ENCODE peak calls at places on chromosomes 6 and 20, in five cellular contexts. E is lower lobe of right lung, L is cardiac muscle cell, B is fibroblast of villous mesenchyme, N is uterus. F is an unnamed sample.

GRCh38 chr6:27591660-27592059 is 118.8 kb upstream of the ZNF184 start:
- DNase-seq in L (peak; percentile 33), N (no peak), E (no peak), B (no peak), F (no peak)

GRCh38 chr6:170293881-170294755 is 3.2 kb upstream of the DLL1 start:
- DNase-seq in N (no peak), E (no peak), L (no peak), B (no peak), F (no peak)

GRCh38 chr6:1832844-1833787 is 223.4 kb downstream of the FOXC1 start:
- DNase-seq in B (peak; percentile 34), N (peak; percentile 35), L (peak; percentile 64), E (peak; percentile 52), F (peak; percentile 16)

GRCh38 chr6:92043782-92044181 is 1375.6 kb downstream of the EPHA7 start:
- DNase-seq in B (no peak), E (no peak), L (no peak), N (no peak), F (no peak)

GRCh38 chr6:89944826-89945407 is 50.6 kb downstream of the GJA10 start:
- DNase-seq in E (no peak), L (peak; percentile 28), N (no peak), B (peak; percentile 12), F (peak; percentile 8)

GRCh38 chr6:167296293-167296690 is 5.2 kb downstream of the UNC93A start:
- DNase-seq in N (no peak), B (no peak), E (no peak), L (no peak), F (no peak)

GRCh38 chr20:48942730-48943129 is 21.2 kb downstream of the ARFGEF2 start:
- DNase-seq in B (no peak), L (no peak), N (no peak), E (no peak), F (no peak)

GRCh38 chr6:38935051-38935450 is 113.5 kb upstream of the GLP1R start:
- DNase-seq in E (no peak), N (no peak), L (peak; percentile 4), B (no peak), F (no peak)

GRCh38 chr20:20331796-20332195 is 36.1 kb upstream of the INSM1 start:
- DNase-seq in E (no peak), N (no peak), B (no peak), L (no peak), F (no peak)

GRCh38 chr6:101935732-101936131 is 542.2 kb downstream of the GRIK2 start:
- DNase-seq in B (no peak), L (peak; percentile 18), E (no peak), N (no peak), F (peak; percentile 9)

GRCh38 chr20:15241696-15242095 is 904.3 kb upstream of the FLRT3 start:
- DNase-seq in E (no peak), L (no peak), B (no peak), N (no peak), F (peak; percentile 36)

GRCh38 chr6:37690964-37691735 is 6.5 kb downstream of the MDGA1 start:
- DNase-seq in L (no peak), B (peak; percentile 2), N (no peak), E (no peak), F (no peak)

GRCh38 chr6:157763129-157763893 is 59.7 kb upstream of the SNX9 start:
- DNase-seq in E (peak; percentile 93), L (peak; percentile 68), B (peak; percentile 70), N (peak; percentile 65), F (peak; percentile 44)

GRCh38 chr20:61127311-61128044 is 124.6 kb upstream of the CDH4 start:
- DNase-seq in N (no peak), B (peak; percentile 18), L (no peak), E (no peak), F (peak; percentile 78)

GRCh38 chr6:37173573-37174195 is 3.7 kb downstream of the PIM1 start:
- DNase-seq in B (no peak), N (no peak), L (peak; percentile 46), E (no peak), F (no peak)

GRCh38 chr20:49727894-49728885 is 14.5 kb upstream of the B4GALT5 start:
- DNase-seq in L (no peak), E (no peak), N (no peak), B (no peak), F (no peak)

GRCh38 chr6:149938571-149939462 is 3.0 kb upstream of the ULBP2 start:
- DNase-seq in E (no peak), L (no peak), B (peak; percentile 17), N (no peak), F (peak; percentile 5)

GRCh38 chr6:90028080-90028778 is 134.0 kb downstream of the GJA10 start:
- DNase-seq in L (no peak), B (no peak), E (no peak), N (no peak), F (no peak)

DNA sequence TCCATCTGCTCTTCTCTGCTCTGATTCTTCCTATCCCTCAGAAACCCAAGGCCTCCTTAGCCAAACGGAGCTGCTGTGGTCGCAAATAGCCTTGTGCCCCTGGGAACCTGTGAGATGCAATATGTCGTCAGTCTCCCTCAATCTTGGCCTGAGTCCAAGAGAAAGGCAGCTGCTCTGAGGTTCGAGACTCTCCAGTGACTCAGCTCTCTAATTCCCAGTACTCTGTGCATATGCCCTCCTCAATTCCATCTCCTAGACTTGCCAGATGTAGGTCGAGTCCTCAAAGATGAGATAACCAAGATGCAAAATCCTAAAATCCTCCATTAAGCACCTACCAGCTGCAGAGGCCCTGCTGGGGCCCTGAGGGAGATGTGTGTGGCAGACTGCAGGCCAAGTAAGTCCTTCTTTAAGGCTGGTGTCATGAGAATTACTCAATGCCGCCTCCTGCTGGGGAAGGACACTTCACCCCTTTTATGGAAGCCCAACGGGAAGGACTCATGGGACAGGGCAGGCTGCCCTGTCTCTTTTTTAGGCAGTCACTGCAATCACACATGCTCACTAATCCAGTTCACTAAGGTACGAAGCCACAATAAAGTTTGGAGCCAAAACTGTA is 28.5 kb downstream of the C6orf15 start:
- DNase-seq in E (no peak), N (no peak), L (peak; percentile 75), B (peak; percentile 87), F (peak; percentile 74)
- TF ChIP-seq CTCF in E (peak; percentile 43), N (no peak), L (peak; percentile 30), B (no peak), F (peak; percentile 44)

GRCh38 chr20:63015665-63016361 is 9.0 kb upstream of the BHLHE23 start:
- DNase-seq in B (no peak), N (no peak), E (peak; percentile 32), L (no peak), F (no peak)

GRCh38 chr20:63014287-63014686 is 7.5 kb upstream of the BHLHE23 start:
- DNase-seq in L (no peak), E (no peak), N (no peak), B (no peak), F (no peak)

GRCh38 chr20:63013207-63013606 is 6.4 kb upstream of the BHLHE23 start:
- DNase-seq in N (no peak), B (no peak), L (no peak), E (no peak), F (no peak)

GRCh38 chr20:63015147-63015664 is 8.4 kb upstream of the BHLHE23 start:
- DNase-seq in B (no peak), L (no peak), N (no peak), E (no peak), F (no peak)

GRCh38 chr20:63014710-63015109 is 7.9 kb upstream of the BHLHE23 start:
- DNase-seq in E (no peak), N (no peak), L (peak; percentile 38), B (peak; percentile 6), F (no peak)
- H3K4me3 ChIP-seq in E (no peak overlapping the region), N (no peak overlapping the region), L (no peak overlapping the region), B (no peak overlapping the region), F (no peak overlapping the region)

DNA sequence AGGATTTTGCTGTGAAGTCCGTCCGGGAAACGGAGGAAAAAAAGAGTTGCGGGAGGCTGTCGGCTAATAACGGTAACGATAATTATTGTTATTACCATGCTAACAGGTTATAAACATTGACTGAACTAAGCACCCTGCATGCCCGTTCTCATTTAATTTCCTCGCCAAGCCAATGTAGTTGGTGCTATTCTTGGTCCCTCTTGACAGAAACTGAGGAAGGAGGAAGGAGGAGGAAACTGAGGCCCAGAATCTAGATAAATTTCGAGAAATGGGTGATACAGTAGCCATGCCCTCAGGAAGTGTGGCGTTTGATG is 417 bp downstream of the TPX2 start:
- DNase-seq in L (no peak), N (no peak), B (no peak), E (no peak), F (no peak)
- TF ChIP-seq CTCF in L (no peak), N (no peak), B (no peak), E (no peak), F (no peak)

GRCh38 chr6:168884050-168884645 is 369.5 kb downstream of the THBS2 start:
- DNase-seq in L (no peak), N (no peak), B (no peak), E (no peak), F (no peak)
- H3K4me3 ChIP-seq in L (no peak overlapping the region), N (no peak overlapping the region), B (peak overlapping the region; percentile 3), E (peak overlapping the region; percentile 45), F (peak overlapping the region; percentile 15)

DNA sequence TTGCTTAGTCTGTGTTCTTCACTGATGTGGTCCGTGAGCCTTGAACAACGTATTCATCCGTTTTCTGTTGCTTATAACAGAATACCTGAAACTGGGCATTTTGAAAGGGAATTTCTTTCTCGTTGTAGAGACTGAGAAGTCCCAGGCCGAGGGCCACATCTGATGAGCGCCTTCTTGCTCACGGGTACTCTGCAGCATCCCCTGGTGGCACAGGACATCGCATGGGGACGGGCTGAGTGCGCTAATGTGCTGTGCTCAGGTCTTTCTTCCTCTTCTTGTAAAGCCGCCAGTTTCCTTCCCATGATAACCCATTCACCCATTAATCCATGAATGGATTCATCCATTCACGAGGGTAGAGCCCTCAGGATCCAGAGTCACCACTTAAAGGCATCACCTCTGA is 161.0 kb downstream of the NFATC2 start:
- DNase-seq in E (no peak), N (no peak), B (no peak), L (no peak), F (no peak)
- TF ChIP-seq CTCF in E (no peak), N (no peak), B (no peak), L (no peak), F (no peak)

DNA sequence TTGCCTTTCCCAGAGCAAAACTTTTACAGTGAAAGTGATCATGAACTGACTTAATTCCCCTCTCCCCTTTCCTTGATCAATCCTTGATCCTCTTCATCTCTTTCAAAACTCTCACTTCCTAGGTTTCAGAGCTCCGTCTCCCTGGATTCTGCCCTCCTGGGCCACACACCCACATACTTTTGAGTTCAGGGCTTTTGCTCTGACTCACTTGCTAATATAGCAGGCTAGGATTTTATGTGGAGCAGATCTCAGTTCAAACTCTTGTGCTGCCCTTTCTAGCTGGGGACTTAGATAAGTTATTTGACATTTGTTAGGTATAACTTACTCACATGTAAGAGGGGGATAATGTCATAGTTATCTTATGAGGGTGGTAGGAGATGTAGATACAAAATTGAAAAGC is 109.1 kb upstream of the MLIP start:
- DNase-seq in N (no peak), B (no peak), E (no peak), L (no peak), F (peak; percentile 3)
- H3K4me3 ChIP-seq in N (no peak overlapping the region), B (no peak overlapping the region), E (no peak overlapping the region), L (no peak overlapping the region), F (no peak overlapping the region)